ENCODE peak calls at places on chromosomes 13 and 19, in five cellular contexts. T, W, I, Z and V are unnamed samples. For H3K4me1, the result is how much of the 10 kb centered on the place peaks cover.

GRCh38 chr13:106446011-106446410 is 89.5 kb downstream of the EFNB2 start:
- DNase-seq in Z (no peak), T (no peak), I (no peak), W (no peak), V (no peak)

GRCh38 chr19:45195764-45196163 is 17.2 kb downstream of the BLOC1S3 start:
- DNase-seq in W (no peak), T (no peak), I (no peak), Z (no peak), V (no peak)

GRCh38 chr13:111652676-111653075 is 332.2 kb downstream of the TEX29 start:
- DNase-seq in W (no peak), I (no peak), Z (no peak), T (no peak), V (no peak)

GRCh38 chr13:21567714-21568113 is 36.3 kb downstream of the MICU2 start:
- DNase-seq in W (no peak), I (no peak), T (no peak), Z (no peak), V (no peak)

GRCh38 chr13:30027569-30028455 is 177.4 kb upstream of the UBL3 start:
- DNase-seq in Z (no peak), T (no peak), W (no peak), I (no peak), V (no peak)

GRCh38 chr19:46366620-46367277 is 19.9 kb downstream of the PPP5C start:
- DNase-seq in I (no peak), T (no peak), W (no peak), Z (no peak), V (no peak)

GRCh38 chr19:5665781-5666513 is 14.4 kb downstream of the MICOS13 start:
- DNase-seq in W (no peak), Z (no peak), I (no peak), T (no peak), V (no peak)

GRCh38 chr13:74246398-74246975 is 112.3 kb upstream of the KLF12 start:
- DNase-seq in Z (no peak), I (no peak), T (no peak), W (no peak), V (peak)

GRCh38 chr13:106905380-106906259 is 337.7 kb upstream of the ARGLU1 start:
- DNase-seq in W (no peak), T (no peak), I (no peak), Z (no peak), V (no peak)

GRCh38 chr13:46896346-46897138 is at the start of gene HTR2A:
- DNase-seq in Z (peak), I (no peak), T (no peak), W (peak), V (peak)

GRCh38 chr13:50396001-50396400 is 380.8 kb downstream of the KCNRG start:
- DNase-seq in I (no peak), W (no peak), Z (no peak), T (no peak), V (no peak)

GRCh38 chr13:37960427-37960826 is 90.9 kb upstream of the TRPC4 start:
- DNase-seq in Z (no peak), W (no peak), T (no peak), I (no peak), V (no peak)

GRCh38 chr19:10601999-10602329 is 14.9 kb upstream of the AP1M2 start:
- DNase-seq in T (no peak), I (no peak), Z (no peak), W (no peak), V (no peak)

GRCh38 chr19:28864024-28864503 is 348.9 kb downstream of the UQCRFS1 start:
- DNase-seq in Z (no peak), T (no peak), W (no peak), I (no peak), V (no peak)

GRCh38 chr13:49499889-49500660 is 4.3 kb downstream of the PHF11 start:
- DNase-seq in Z (no peak), T (no peak), W (no peak), I (no peak), V (no peak)

GRCh38 chr13:97535619-97536018 is 101.7 kb downstream of the RAP2A start:
- DNase-seq in Z (no peak), I (no peak), T (no peak), W (no peak), V (no peak)

GRCh38 chr13:55347528-55347927 is 1793.2 kb upstream of the PRR20A start:
- DNase-seq in W (no peak), Z (no peak), I (no peak), T (no peak), V (no peak)

GRCh38 chr13:23777571-23777870 is 111.7 kb downstream of the MIPEP start:
- DNase-seq in W (no peak), Z (no peak), I (no peak), T (no peak), V (no peak)

GRCh38 chr13:99617474-99618255 is 116.4 kb downstream of the TM9SF2 start:
- DNase-seq in W (peak), I (no peak), T (peak), Z (peak), V (no peak)

GRCh38 chr13:68110178-68110768 is 880.1 kb upstream of the PCDH9 start:
- DNase-seq in W (no peak), I (no peak), T (no peak), Z (no peak), V (no peak)
- H3K4me1 ChIP-seq in W (under half), I (under half), T (under half), Z (under half), V (under half)

GRCh38 chr19:15419413-15420025 is 731 bp upstream of the AKAP8L start:
- DNase-seq in Z (no peak), W (no peak), T (no peak), I (no peak), V (no peak)
- TF ChIP-seq CTCF in Z (no peak), W (no peak), T (no peak), I (no peak), V (no peak)

GRCh38 chr13:40386586-40386985 is 279.9 kb downstream of the FOXO1 start:
- DNase-seq in W (no peak), I (no peak), T (no peak), Z (no peak), V (no peak)
- H3K4me1 ChIP-seq in W (under half), I (under half), T (under half), Z (under half), V (under half)

DNA sequence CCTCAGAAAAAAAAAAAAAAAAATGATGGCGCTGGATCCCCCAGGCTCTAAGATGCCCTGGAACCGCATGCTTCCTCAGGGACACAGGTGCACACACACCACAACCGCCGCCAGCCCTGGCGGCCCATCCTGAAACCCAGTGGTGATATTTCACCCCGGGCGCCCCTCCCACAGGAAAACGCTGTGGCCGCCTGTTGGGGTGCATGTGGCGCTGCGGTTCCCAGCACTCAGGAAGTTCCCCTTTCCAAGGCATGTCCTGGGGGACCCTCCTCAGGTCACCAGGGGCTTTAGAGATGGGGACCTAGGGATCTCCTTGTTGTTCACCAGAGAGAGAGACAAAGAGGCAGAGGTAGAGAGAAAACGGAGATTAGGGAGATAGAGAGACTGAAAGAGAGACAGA is 2.5 kb downstream of the ADGRE2 start:
- DNase-seq in T (no peak), W (peak), I (no peak), Z (no peak), V (no peak)
- TF ChIP-seq CTCF in T (no peak), W (no peak), I (no peak), Z (no peak), V (no peak)

DNA sequence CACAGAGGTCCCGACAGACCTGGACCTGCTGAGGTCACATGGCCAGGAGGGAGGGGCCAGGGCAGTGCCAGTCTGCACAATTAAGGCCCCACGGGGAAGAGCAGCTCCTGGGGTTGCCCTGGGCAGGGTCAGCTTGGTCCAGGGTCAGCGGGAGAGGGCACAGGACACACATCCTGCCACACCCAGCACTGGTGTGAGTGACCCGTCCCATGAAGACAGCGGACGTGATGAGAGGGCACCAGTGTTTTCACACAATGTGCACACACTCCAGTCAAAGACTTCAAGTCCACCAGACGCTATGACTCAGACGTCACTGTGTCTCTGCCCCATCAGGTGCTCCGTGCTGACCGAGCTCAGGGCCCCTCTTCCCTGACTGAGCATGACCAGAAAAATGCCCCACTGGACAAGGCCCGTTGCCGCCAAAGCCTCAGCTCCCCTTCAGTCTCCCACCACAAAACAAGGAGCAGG is 4.2 kb downstream of the TMEM259 start:
- DNase-seq in I (no peak), T (no peak), Z (no peak), W (peak), V (peak)
- H3K4me1 ChIP-seq in I (under half), T (under half), Z (under half), W (under half), V (half or more)

DNA sequence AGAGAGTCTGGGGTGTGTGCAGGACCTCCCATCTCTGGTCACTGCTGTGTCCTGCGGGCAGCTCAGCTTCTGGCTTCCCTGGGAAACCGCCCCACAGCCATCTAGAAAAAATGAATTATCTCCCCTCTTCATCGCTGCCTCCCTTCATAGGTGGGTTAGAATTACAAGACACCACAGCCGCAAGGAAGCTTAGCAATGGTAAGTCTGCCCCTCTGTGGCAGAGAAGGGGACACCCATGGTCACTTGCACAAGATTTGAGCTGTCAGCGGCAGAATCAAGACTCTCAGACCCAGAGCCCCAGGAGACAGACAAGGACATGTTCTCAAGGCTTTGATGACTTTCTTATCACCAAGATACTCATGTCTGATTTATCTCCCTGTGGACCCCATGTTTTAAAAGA is 110.8 kb upstream of the PABPC3 start:
- DNase-seq in W (no peak), Z (no peak), I (no peak), T (no peak), V (no peak)
- TF ChIP-seq CTCF in W (no peak), Z (no peak), I (no peak), T (no peak), V (no peak)

DNA sequence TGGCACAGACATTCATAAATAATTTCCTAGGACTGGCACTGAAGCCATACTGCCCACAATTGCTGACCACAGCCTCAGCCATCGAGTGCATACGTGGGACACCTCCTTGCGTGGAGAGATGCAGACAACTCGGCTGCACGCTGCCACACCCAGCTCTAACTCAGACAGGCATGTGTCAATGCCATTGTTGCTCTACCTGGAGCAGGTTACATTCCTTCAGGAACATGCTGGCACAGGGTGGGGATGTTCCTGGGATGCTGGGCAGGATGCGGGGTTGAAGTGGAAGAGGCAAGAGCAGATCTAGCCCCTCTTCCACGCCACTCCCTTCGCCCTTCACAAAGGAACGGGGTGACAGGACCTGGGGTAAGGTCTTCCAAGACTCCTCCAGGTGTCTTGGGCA is 24.2 kb upstream of the SLC35E1 start:
- DNase-seq in T (no peak), Z (no peak), I (no peak), W (no peak), V (no peak)
- H3K4me1 ChIP-seq in T (under half), Z (under half), I (under half), W (under half), V (under half)

DNA sequence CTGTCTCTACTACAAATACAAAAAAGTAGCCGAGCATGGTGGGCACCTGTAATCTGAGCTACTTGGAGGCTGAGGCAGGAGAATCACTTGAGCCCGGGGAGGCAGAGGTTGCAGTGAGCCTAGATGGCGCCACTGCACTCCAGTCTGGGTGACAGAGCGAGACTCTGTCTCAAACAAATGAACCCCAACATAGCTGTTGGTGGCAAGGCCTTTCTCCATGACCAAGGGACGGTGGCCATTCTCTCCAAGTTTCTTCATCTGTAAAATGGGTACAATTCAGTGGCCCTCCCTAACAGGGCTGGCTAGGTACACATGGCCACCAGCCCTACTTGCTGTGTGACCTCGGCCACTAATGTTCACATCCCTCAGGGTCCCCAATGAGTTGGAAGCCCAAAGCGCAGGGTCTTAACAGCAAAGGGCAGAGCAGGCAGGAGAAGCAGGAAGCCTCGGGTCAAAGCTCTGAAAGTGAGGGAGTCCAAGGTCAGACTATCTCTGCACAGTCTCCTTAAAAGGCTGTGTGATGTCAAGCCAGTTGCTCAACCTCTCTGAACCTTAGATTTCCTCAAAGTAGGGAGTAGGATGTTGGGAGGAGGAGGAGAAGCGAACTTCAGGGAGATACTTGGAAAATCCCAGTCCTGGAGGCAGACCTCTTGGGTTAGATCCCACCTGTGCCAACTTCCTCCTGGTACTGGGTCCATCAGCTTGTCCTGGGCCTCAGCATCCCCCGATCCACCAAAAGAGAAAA is 2.7 kb downstream of the JUND start:
- DNase-seq in Z (no peak), T (no peak), I (no peak), W (no peak), V (no peak)
- TF ChIP-seq CTCF in Z (peak), T (no peak), I (no peak), W (no peak), V (no peak)